ENCODE peak calls at places on chromosomes 6 and 20, in seven cellular contexts. X, J, R, T, N, F and C are unnamed samples.

GRCh38 chr20:42902519-42902908 is 287.2 kb downstream of the PTPRT start:
- DNase-seq in X (no peak), J (no peak), R (no peak), T (no peak), N (no peak), F (no peak), C (no peak)

GRCh38 chr20:20498081-20498861 is 130.4 kb downstream of the INSM1 start:
- DNase-seq in X (no peak), J (no peak), R (no peak), T (no peak), N (peak), F (no peak), C (no peak)

GRCh38 chr6:52591832-52592231 is 15.0 kb upstream of the TRAM2 start:
- DNase-seq in X (no peak), J (no peak), R (no peak), T (no peak), N (no peak), F (no peak), C (no peak)

GRCh38 chr20:59972037-59972801 is 14.0 kb downstream of the CDH26 start:
- DNase-seq in X (no peak), J (no peak), R (no peak), T (no peak), N (no peak), F (no peak), C (no peak)

GRCh38 chr6:45478235-45478634 is 100.5 kb upstream of the SUPT3H start:
- DNase-seq in X (no peak), J (no peak), R (no peak), T (peak), N (peak), F (peak), C (peak)

GRCh38 chr6:73985891-73986290 is 289.9 kb downstream of the CD109 start:
- DNase-seq in X (no peak), J (no peak), R (no peak), T (no peak), N (peak), F (peak), C (peak)

GRCh38 chr6:109978174-109979032 is at the start of gene GPR6:
- DNase-seq in X (peak), J (peak), R (peak), T (peak), N (peak), F (peak), C (peak)

GRCh38 chr6:54846243-54846856 is at the start of gene FAM83B:
- DNase-seq in X (peak), J (peak), R (no peak), T (no peak), N (peak), F (no peak), C (no peak)

GRCh38 chr6:160238786-160239751 is 19.6 kb downstream of the SLC22A2 start:
- DNase-seq in X (no peak), J (peak), R (no peak), T (no peak), N (peak), F (peak), C (no peak)

GRCh38 chr6:8889514-8889913 is 454.2 kb upstream of the SLC35B3 start:
- DNase-seq in X (no peak), J (no peak), R (no peak), T (no peak), N (no peak), F (no peak), C (no peak)

GRCh38 chr6:122831511-122831910 is 42.5 kb downstream of the SMPDL3A start:
- DNase-seq in X (no peak), J (no peak), R (no peak), T (no peak), N (no peak), F (no peak), C (no peak)

GRCh38 chr20:49615401-49616153 is 47.6 kb upstream of the PTGIS start:
- DNase-seq in X (no peak), J (peak), R (no peak), T (no peak), N (no peak), F (no peak), C (no peak)